ENCODE peak calls at places on chromosome 5, in seven cellular contexts. V, L, P, F, Q, D and H are unnamed samples.

GRCh38 chr5:1180096-1180495 is 21.3 kb upstream of the SLC6A19 start:
- DNase-seq in V (no peak), L (no peak), P (no peak), F (no peak), Q (no peak), D (no peak), H (no peak)

GRCh38 chr5:161549106-161549505 is 2.6 kb upstream of the GABRB2 start:
- DNase-seq in V (no peak), L (no peak), P (no peak), F (no peak), Q (no peak), D (peak), H (no peak)

GRCh38 chr5:111120911-111121310 is 28.8 kb downstream of the WDR36 start:
- DNase-seq in V (no peak), L (no peak), P (no peak), F (no peak), Q (no peak), D (no peak), H (no peak)

GRCh38 chr5:15502208-15502607 is 2.2 kb downstream of the FBXL7 start:
- DNase-seq in V (no peak), L (no peak), P (no peak), F (peak), Q (no peak), D (no peak), H (no peak)

GRCh38 chr5:1763960-1764605 is 35.6 kb downstream of the MRPL36 start:
- DNase-seq in V (no peak), L (no peak), P (no peak), F (peak), Q (no peak), D (no peak), H (no peak)

GRCh38 chr5:123088031-123088805 is 823 bp upstream of the PRDM6 start:
- DNase-seq in V (no peak), L (peak), P (peak), F (no peak), Q (no peak), D (no peak), H (peak)

GRCh38 chr5:108930107-108930506 is 182.4 kb downstream of the FER start:
- DNase-seq in V (no peak), L (no peak), P (no peak), F (no peak), Q (no peak), D (no peak), H (no peak)

GRCh38 chr5:16457451-16457850 is 8.1 kb downstream of the ZNF622 start:
- DNase-seq in V (no peak), L (no peak), P (no peak), F (no peak), Q (no peak), D (no peak), H (no peak)

GRCh38 chr5:6704361-6704851 is 8.8 kb upstream of the TENT4A start:
- DNase-seq in V (no peak), L (no peak), P (no peak), F (peak), Q (no peak), D (no peak), H (no peak)

GRCh38 chr5:76801159-76801802 is 17.5 kb upstream of the F2RL1 start:
- DNase-seq in V (no peak), L (no peak), P (no peak), F (peak), Q (no peak), D (no peak), H (no peak)

GRCh38 chr5:65837139-65837538 is 89.2 kb upstream of the ERBIN start:
- DNase-seq in V (no peak), L (no peak), P (no peak), F (peak), Q (no peak), D (no peak), H (no peak)

GRCh38 chr5:61599370-61600140 is 267.5 kb downstream of the ZSWIM6 start:
- DNase-seq in V (no peak), L (no peak), P (no peak), F (peak), Q (no peak), D (no peak), H (no peak)

GRCh38 chr5:10524376-10525123 is 39.3 kb upstream of the ANKRD33B start:
- DNase-seq in V (no peak), L (peak), P (no peak), F (peak), Q (no peak), D (peak), H (peak)

GRCh38 chr5:19584131-19584530 is 403.9 kb downstream of the CDH18 start:
- DNase-seq in V (no peak), L (no peak), P (no peak), F (peak), Q (no peak), D (peak), H (no peak)

GRCh38 chr5:3356016-3356415 is 239.6 kb upstream of the IRX1 start:
- DNase-seq in V (no peak), L (no peak), P (no peak), F (no peak), Q (no peak), D (no peak), H (no peak)

GRCh38 chr5:173324115-173325001 is 3.9 kb downstream of the STC2 start:
- DNase-seq in V (peak), L (peak), P (no peak), F (no peak), Q (no peak), D (peak), H (peak)

GRCh38 chr5:112685929-112686328 is 51.8 kb upstream of the APC start:
- DNase-seq in V (no peak), L (no peak), P (no peak), F (no peak), Q (no peak), D (no peak), H (no peak)

GRCh38 chr5:152303841-152304240 is 101.2 kb downstream of the NMUR2 start:
- DNase-seq in V (no peak), L (no peak), P (no peak), F (no peak), Q (no peak), D (no peak), H (no peak)

GRCh38 chr5:142015781-142016533 is 3.1 kb upstream of the GNPDA1 start:
- DNase-seq in V (no peak), L (no peak), P (no peak), F (peak), Q (peak), D (no peak), H (no peak)

GRCh38 chr5:143383988-143384387 is 19.5 kb downstream of the NR3C1 start:
- DNase-seq in V (no peak), L (no peak), P (no peak), F (no peak), Q (no peak), D (no peak), H (no peak)